ENCODE peak calls at places on chromosomes 2 and 18, in four cellular contexts. M is kidney; C is psoas muscle; H is naive thymus-derived CD4-positive, alpha-beta T cell. O is an unnamed sample. For H3K36me3, the result is how much of the 10 kb centered on the place peaks cover.

GRCh38 chr2:140064241-140064640 is 1284.1 kb upstream of the NXPH2 start:
- DNase-seq in M (no peak), C (no peak), H (no peak), O (no peak)

GRCh38 chr2:180979086-180979934 is 1.1 kb upstream of the UBE2E3 start:
- DNase-seq in M (no peak), C (no peak), H (no peak), O (peak)

GRCh38 chr2:149872041-149872440 is 284.5 kb upstream of the MMADHC start:
- DNase-seq in M (no peak), C (no peak), H (no peak), O (no peak)

GRCh38 chr2:56483081-56483480 is 299.3 kb downstream of the CCDC85A start:
- DNase-seq in M (no peak), C (no peak), H (no peak), O (no peak)

GRCh38 chr2:36413218-36413617 is 57.6 kb downstream of the CRIM1 start:
- DNase-seq in M (no peak), C (no peak), H (no peak), O (no peak)

GRCh38 chr2:169091256-169091655 is 21.9 kb downstream of the DHRS9 start:
- DNase-seq in M (no peak), C (no peak), H (no peak), O (peak)

GRCh38 chr2:173652311-173652710 is 297.6 kb downstream of the CDCA7 start:
- DNase-seq in M (no peak), C (no peak), H (no peak), O (peak)

GRCh38 chr18:35390956-35391695 is 14.0 kb upstream of the ZNF396 start:
- DNase-seq in M (no peak), C (no peak), H (no peak), O (no peak)

GRCh38 chr2:190978389-190979053 is 35.5 kb downstream of the STAT1 start:
- DNase-seq in M (no peak), C (no peak), H (no peak), O (peak)

GRCh38 chr18:22422909-22423548 is 5.3 kb upstream of the CTAGE1 start:
- DNase-seq in M (no peak), C (no peak), H (no peak), O (peak)

GRCh38 chr18:43797347-43797746 is 520.1 kb upstream of the SYT4 start:
- DNase-seq in M (no peak), C (no peak), H (no peak), O (peak)

GRCh38 chr2:203623104-203623503 is 83.3 kb upstream of the CD28 start:
- DNase-seq in M (no peak), C (no peak), H (no peak), O (peak)

GRCh38 chr2:239930871-239931771 is 94.0 kb downstream of the NDUFA10 start:
- DNase-seq in M (peak), C (peak), H (peak), O (no peak)

GRCh38 chr18:74127483-74127750 is 20.2 kb downstream of the FBXO15 start:
- DNase-seq in M (no peak), C (no peak), H (no peak), O (no peak)

GRCh38 chr2:120445431-120446143 is 99.7 kb downstream of the INHBB start:
- DNase-seq in M (no peak), C (no peak), H (no peak), O (peak)

GRCh38 chr18:515838-516237 is 15.3 kb upstream of the COLEC12 start:
- DNase-seq in M (no peak), C (no peak), H (no peak), O (peak)

GRCh38 chr18:22466608-22467390 is 49.1 kb upstream of the CTAGE1 start:
- DNase-seq in M (no peak), C (no peak), H (no peak), O (peak)

GRCh38 chr2:3223080-3223923 is 154.3 kb downstream of the EIPR1 start:
- DNase-seq in M (no peak), C (no peak), H (peak), O (no peak)

GRCh38 chr2:43218550-43219382 is 7.6 kb downstream of the ZFP36L2 start:
- DNase-seq in M (peak), C (peak), H (peak), O (peak)

GRCh38 chr2:202127793-202128215 is 54.7 kb downstream of the KIAA2012 start:
- DNase-seq in M (no peak), C (no peak), H (no peak), O (no peak)

GRCh38 chr18:78857252-78858150 is 122.1 kb upstream of the SALL3 start:
- DNase-seq in M (peak), C (no peak), H (no peak), O (no peak)

GRCh38 chr2:158797963-158798700 is 3.0 kb downstream of the DAPL1 start:
- DNase-seq in M (no peak), C (no peak), H (no peak), O (no peak)

GRCh38 chr2:207766697-207767460 is 2.8 kb downstream of the FZD5 start:
- DNase-seq in M (peak), C (no peak), H (peak), O (no peak)

GRCh38 chr2:127007652-127008051 is 99.3 kb downstream of the BIN1 start:
- DNase-seq in M (no peak), C (no peak), H (no peak), O (peak)

GRCh38 chr2:33494877-33495641 is 18.6 kb downstream of the RASGRP3 start:
- DNase-seq in M (no peak), C (no peak), H (no peak), O (peak)

GRCh38 chr18:51066273-51066672 is 36.3 kb downstream of the SMAD4 start:
- DNase-seq in M (no peak), C (no peak), H (no peak), O (no peak)

GRCh38 chr2:73333564-73333963 is 40.2 kb upstream of the EGR4 start:
- DNase-seq in M (no peak), C (no peak), H (no peak), O (no peak)

GRCh38 chr18:32804126-32804888 is 31.5 kb upstream of the KLHL14 start:
- DNase-seq in M (no peak), C (no peak), H (no peak), O (no peak)
- H3K27ac ChIP-seq in M (peak), C (no peak), H (no peak), O (no peak)

DNA sequence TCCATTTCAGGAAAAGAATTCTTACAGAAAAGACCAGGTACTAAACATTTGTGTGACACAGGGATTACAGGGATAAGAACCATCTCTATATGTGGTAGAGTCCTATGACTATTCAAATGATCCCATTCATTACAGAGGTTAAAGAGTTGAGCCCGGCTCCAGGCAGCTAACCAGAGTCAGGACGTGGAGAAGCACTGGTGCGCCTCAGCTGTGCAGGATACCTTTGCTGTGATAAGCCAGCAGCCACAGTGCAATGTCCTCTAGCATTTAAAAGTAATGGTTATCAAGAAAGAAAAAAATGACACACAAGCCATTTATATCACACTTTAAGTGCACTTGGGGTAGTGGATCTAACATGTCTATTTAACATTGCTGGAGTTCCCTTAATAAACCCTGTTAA is 17.3 kb downstream of the BUB1 start:
- DNase-seq in M (no peak), C (no peak), H (no peak), O (no peak)
- H3K36me3 ChIP-seq in M (under half), C (under half), H (under half), O (half or more)

GRCh38 chr18:5239447-5239846 is 42.4 kb upstream of the AKAIN1 start:
- DNase-seq in M (no peak), C (no peak), H (no peak), O (no peak)
- H3K4me3 ChIP-seq in M (peak), C (peak), H (peak), O (peak)

DNA sequence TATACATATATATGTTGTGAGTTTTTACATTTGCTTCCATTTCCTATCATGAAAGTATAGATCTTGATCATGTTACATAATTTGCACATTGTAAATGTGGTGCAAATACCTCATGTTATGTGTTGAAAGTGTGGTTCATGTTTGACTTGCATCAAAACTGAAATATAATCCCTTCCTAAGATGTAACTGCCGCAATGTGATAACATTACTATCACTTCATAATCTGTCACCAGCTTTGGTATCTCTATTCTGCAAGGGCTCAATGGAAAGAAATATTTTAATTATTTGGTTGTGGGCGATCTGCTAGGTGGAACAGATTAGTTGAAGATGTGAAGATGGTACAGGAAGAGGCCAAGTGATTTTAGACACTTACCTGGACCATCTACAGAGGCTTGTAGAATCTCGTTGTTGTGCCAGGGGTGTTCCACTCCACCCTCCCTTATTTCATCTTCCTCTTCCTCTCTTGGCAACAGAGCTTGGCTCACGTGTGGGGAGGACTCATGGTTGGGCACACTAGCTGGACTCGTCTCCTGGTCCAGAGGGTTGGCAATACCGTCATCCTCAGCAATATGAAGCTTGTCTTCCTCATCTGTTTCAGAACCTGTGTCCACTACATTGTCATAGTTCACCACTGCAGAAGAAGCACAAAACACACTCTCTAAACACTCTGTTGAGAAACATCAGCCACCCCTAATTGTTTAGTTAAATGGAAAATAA is 90.4 kb downstream of the ZEB2 start:
- DNase-seq in M (no peak), C (no peak), H (no peak), O (no peak)
- H3K27ac ChIP-seq in M (no peak), C (peak), H (no peak), O (no peak)

DNA sequence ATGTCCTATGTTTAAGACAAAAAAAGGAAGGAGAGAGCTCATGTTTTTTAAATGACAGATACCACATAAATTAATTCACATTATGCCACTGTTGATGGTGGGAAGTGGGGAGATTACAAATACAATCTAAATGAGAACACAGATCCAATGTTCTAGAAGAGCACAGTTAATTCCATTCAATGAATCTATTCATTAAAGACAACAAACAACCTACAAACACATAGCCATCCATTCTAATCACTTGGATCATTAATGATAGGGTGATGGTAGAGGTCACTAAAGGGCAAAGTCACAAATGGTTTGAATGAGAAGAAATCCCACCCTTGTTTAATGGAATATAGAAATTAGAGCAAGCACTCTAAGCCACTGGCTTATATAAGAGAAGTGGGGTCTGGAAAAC is 21.7 kb downstream of the HNRNPA3 start:
- DNase-seq in M (no peak), C (no peak), H (no peak), O (no peak)
- H3K36me3 ChIP-seq in M (under half), C (under half), H (under half), O (under half)

GRCh38 chr18:24632158-24632988 is 171.9 kb downstream of the HRH4 start:
- DNase-seq in M (no peak), C (no peak), H (no peak), O (no peak)
- H3K4me3 ChIP-seq in M (no peak), C (no peak), H (no peak), O (no peak)

GRCh38 chr2:221422516-221423211 is 149.4 kb downstream of the EPHA4 start:
- DNase-seq in M (no peak), C (no peak), H (no peak), O (peak)
- H3K27ac ChIP-seq in M (no peak), C (no peak), H (no peak), O (peak)

DNA sequence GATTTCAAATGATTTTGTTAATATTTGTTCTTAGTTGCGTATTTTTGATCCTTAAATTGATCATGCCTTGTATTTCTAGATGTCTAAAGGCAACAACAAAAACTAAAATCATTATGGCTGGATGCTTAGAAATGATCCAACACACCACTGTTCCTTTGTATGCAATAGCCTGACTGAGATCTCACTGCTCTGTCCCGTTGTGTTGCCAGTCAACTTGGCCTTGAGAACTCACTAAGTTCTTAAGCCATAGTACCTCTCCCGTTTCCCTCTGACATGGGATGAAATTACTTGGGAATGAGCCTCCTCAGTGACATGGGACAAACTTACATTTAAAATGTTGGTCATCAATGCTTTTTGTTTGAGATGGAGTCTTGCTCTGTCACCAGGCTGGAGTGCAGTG is 222.0 kb upstream of the HS6ST1 start:
- DNase-seq in M (no peak), C (no peak), H (no peak), O (no peak)
- H3K36me3 ChIP-seq in M (under half), C (under half), H (under half), O (under half)

DNA sequence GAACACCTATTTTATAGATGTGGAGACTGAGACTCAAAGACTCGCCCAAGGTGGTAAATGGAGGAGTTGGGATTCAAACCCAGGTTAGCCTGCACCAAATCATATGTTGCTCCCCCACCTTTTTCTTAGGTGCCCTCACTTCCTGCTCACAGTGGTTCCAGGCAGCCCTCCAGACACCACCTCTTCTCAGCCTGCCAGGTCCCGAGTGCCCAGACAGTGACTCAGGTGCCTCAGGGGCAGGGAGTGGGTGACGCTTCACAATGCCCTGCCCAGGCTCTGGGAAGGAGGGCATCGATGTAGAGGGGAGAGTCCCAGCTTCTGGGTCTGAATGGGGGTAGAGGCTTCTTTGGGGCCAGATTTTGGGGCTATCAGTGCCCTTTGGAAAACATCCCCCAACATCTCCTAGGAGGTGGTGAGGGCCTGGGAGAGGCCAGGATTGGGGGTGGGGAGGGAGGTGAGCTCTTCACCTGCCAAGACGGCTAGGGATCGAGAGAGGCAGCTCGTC is 5.2 kb upstream of the DNAJB2 start:
- DNase-seq in M (peak), C (no peak), H (no peak), O (peak)
- H3K4me3 ChIP-seq in M (no peak), C (no peak), H (no peak), O (peak)